ENCODE peak calls at places on chromosomes 5 and 9, in six cellular contexts. O is neural progenitor cell, F is transverse colon, X is left ventricle myocardium inferior, R is AG04450, E is IMR-90. Z is an unnamed sample.

GRCh38 chr5:78964889-78965288 is 20.2 kb downstream of the ARSB start:
- DNase-seq in E (peak), O (peak), R (peak), F (no peak), X (no peak), Z (no peak)

GRCh38 chr5:127885176-127885575 is 182.0 kb downstream of the CCDC192 start:
- DNase-seq in O (no peak), X (no peak), F (peak), E (no peak), R (no peak), Z (no peak)

GRCh38 chr5:40653221-40654022 is 26.3 kb upstream of the PTGER4 start:
- DNase-seq in O (no peak), F (no peak), R (no peak), E (no peak), X (no peak), Z (no peak)

GRCh38 chr5:143922718-143923117 is 110.8 kb downstream of the HMHB1 start:
- DNase-seq in F (no peak), E (peak), R (no peak), X (no peak), O (no peak), Z (peak)

GRCh38 chr5:147407094-147407681 is 102.7 kb downstream of the DPYSL3 start:
- DNase-seq in R (no peak), O (no peak), X (no peak), F (no peak), E (peak), Z (no peak)

GRCh38 chr9:74122661-74123060 is 374.5 kb upstream of the RORB start:
- DNase-seq in O (no peak), X (no peak), F (no peak), E (no peak), R (no peak), Z (no peak)

GRCh38 chr5:159163027-159163699 is 46.2 kb downstream of the RNF145 start:
- DNase-seq in F (no peak), O (no peak), X (no peak), R (peak), E (peak), Z (no peak)

GRCh38 chr9:114156311-114156657 is 947 bp downstream of the COL27A1 start:
- DNase-seq in O (no peak), E (no peak), F (no peak), R (no peak), X (no peak), Z (no peak)

GRCh38 chr5:35853652-35854051 is 3.0 kb upstream of the IL7R start:
- DNase-seq in F (peak), O (no peak), R (no peak), X (no peak), E (no peak), Z (no peak)

GRCh38 chr9:137312852-137313325 is 10.8 kb upstream of the NRARP start:
- DNase-seq in X (peak), F (no peak), E (no peak), R (no peak), O (peak), Z (no peak)

GRCh38 chr9:137311971-137312851 is 10.1 kb upstream of the NRARP start:
- DNase-seq in X (peak), R (no peak), O (no peak), E (no peak), F (peak), Z (no peak)

GRCh38 chr9:137309368-137310189 is 7.5 kb upstream of the NRARP start:
- DNase-seq in R (no peak), X (peak), F (no peak), O (peak), E (no peak), Z (peak)

GRCh38 chr9:137310190-137311052 is 8.3 kb upstream of the NRARP start:
- DNase-seq in F (peak), R (no peak), E (no peak), O (peak), X (peak), Z (peak)

DNA sequence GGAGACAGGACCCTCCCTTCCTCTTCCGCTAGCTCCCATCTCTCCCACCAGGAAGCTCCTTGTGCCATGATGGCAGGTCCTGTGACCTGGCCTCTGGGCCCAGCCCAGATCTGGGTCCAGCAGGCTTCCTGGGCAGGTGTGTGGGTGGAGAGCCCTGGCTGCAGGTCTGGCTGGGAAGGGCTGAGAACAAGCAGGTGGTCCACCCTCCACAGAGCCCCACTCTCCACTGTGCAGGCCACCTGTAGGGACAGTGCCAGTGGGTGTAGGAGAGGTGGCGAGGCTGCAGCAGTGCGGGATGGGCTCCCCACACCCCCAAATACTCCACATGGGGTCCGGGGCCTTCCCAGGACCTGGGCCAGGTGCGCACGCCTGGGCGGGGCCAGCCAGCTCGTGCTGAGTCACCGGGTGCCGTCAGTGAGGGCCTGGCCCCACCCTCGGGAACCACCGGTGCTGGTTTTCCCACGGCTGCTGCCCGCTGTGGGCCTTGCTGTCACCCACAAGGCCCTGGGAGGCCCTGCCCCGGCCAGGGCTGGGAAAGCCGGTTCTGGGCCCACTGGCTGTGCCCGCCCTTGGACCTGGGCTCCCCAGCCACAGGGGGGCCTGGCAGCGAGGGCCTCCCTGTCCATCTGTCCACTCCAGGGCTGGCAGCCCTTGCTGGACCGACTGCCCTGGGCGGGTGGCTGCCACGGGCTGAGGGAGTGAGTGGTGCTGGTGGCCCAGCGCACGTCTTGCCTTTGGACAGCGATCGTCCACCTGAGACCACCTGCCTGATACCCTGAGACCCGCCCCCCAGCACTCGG is 9.3 kb upstream of the NRARP start:
- DNase-seq in O (peak), X (peak), R (no peak), F (peak), E (peak), Z (peak)
- H3K4me3 ChIP-seq in O (no peak), X (no peak), R (no peak), F (no peak), E (no peak), Z (no peak)

GRCh38 chr9:34139477-34140146 is 13.1 kb upstream of the DCAF12 start:
- DNase-seq in R (peak), F (peak), E (peak), X (peak), O (no peak), Z (no peak)
- TF ChIP-seq CTCF in R (peak), F (no peak), E (peak), X (peak), O (no peak), Z (no peak)

GRCh38 chr9:91101598-91102168 is 260.0 kb downstream of the AUH start:
- DNase-seq in R (no peak), F (peak), X (no peak), E (no peak), O (no peak), Z (no peak)
- H3K27ac ChIP-seq in R (peak), F (no peak), X (peak), E (peak), O (no peak), Z (peak)

GRCh38 chr5:168217497-168217896 is 73.9 kb upstream of the WWC1 start:
- DNase-seq in F (peak), E (no peak), X (no peak), R (no peak), O (no peak), Z (no peak)
- H3K4me3 ChIP-seq in F (no peak), E (no peak), X (no peak), R (no peak), O (no peak), Z (no peak)

Z was measured in psoas muscle.